ENCODE peak calls at places on chromosomes 3 and 15, in eight cellular contexts. One of them, this sample, is unnamed. For H3K27me3 and H3K4me1, the result is how much of the 10 kb centered on the place peaks cover.

GRCh38 chr3:130658666-130659065 is 88.0 kb downstream of the PIK3R4 start:
- DNase-seq in lower lobe of right lung: no peak
- DNase-seq in fibroblast of lung: peak
- DNase-seq in psoas muscle: no peak
- DNase-seq in BE2C: peak
- DNase-seq in IMR-90: peak
- DNase-seq in left lung: no peak
- DNase-seq in HCT116: no peak
- DNase-seq in this sample: no peak

GRCh38 chr15:57363661-57364060 is 12.6 kb upstream of the CGNL1 start:
- DNase-seq in lower lobe of right lung: no peak
- DNase-seq in fibroblast of lung: no peak
- DNase-seq in psoas muscle: no peak
- DNase-seq in BE2C: no peak
- DNase-seq in IMR-90: no peak
- DNase-seq in left lung: no peak
- DNase-seq in HCT116: no peak
- DNase-seq in this sample: no peak

GRCh38 chr3:172171396-172172075 is 132.2 kb downstream of the FNDC3B start:
- DNase-seq in lower lobe of right lung: no peak
- DNase-seq in fibroblast of lung: no peak
- DNase-seq in psoas muscle: no peak
- DNase-seq in BE2C: no peak
- DNase-seq in IMR-90: no peak
- DNase-seq in left lung: no peak
- DNase-seq in HCT116: no peak
- DNase-seq in this sample: no peak

GRCh38 chr3:158453865-158454264 is 117.1 kb upstream of the MLF1 start:
- DNase-seq in lower lobe of right lung: no peak
- DNase-seq in fibroblast of lung: no peak
- DNase-seq in psoas muscle: no peak
- DNase-seq in BE2C: no peak
- DNase-seq in IMR-90: no peak
- DNase-seq in left lung: no peak
- DNase-seq in HCT116: no peak
- DNase-seq in this sample: no peak

GRCh38 chr3:9932535-9932842 is 1.1 kb upstream of the CRELD1 start:
- DNase-seq in lower lobe of right lung: no peak
- DNase-seq in fibroblast of lung: no peak
- DNase-seq in psoas muscle: no peak
- DNase-seq in BE2C: no peak
- DNase-seq in IMR-90: no peak
- DNase-seq in left lung: no peak
- DNase-seq in HCT116: no peak
- DNase-seq in this sample: no peak

GRCh38 chr3:78969483-78969882 is 798.3 kb downstream of the ROBO1 start:
- DNase-seq in lower lobe of right lung: no peak
- DNase-seq in fibroblast of lung: peak
- DNase-seq in psoas muscle: no peak
- DNase-seq in BE2C: peak
- DNase-seq in IMR-90: peak
- DNase-seq in left lung: no peak
- DNase-seq in HCT116: no peak
- DNase-seq in this sample: peak

GRCh38 chr3:66615643-66616301 is 115.0 kb upstream of the LRIG1 start:
- DNase-seq in lower lobe of right lung: no peak
- DNase-seq in fibroblast of lung: peak
- DNase-seq in psoas muscle: no peak
- DNase-seq in BE2C: no peak
- DNase-seq in IMR-90: peak
- DNase-seq in left lung: no peak
- DNase-seq in HCT116: no peak
- DNase-seq in this sample: no peak

GRCh38 chr3:27195059-27195458 is 174.1 kb downstream of the NEK10 start:
- DNase-seq in lower lobe of right lung: no peak
- DNase-seq in fibroblast of lung: peak
- DNase-seq in psoas muscle: no peak
- DNase-seq in BE2C: no peak
- DNase-seq in IMR-90: peak
- DNase-seq in left lung: no peak
- DNase-seq in HCT116: no peak
- DNase-seq in this sample: no peak

GRCh38 chr3:133644768-133645167 is 17.0 kb downstream of the TOPBP1 start:
- DNase-seq in lower lobe of right lung: no peak
- DNase-seq in fibroblast of lung: peak
- DNase-seq in psoas muscle: no peak
- DNase-seq in BE2C: no peak
- DNase-seq in IMR-90: peak
- DNase-seq in left lung: no peak
- DNase-seq in HCT116: no peak
- DNase-seq in this sample: no peak

GRCh38 chr3:64129581-64129980 is 95.7 kb downstream of the PRICKLE2 start:
- DNase-seq in lower lobe of right lung: no peak
- DNase-seq in fibroblast of lung: no peak
- DNase-seq in psoas muscle: no peak
- DNase-seq in BE2C: no peak
- DNase-seq in IMR-90: no peak
- DNase-seq in left lung: no peak
- DNase-seq in HCT116: no peak
- DNase-seq in this sample: no peak

GRCh38 chr3:73056365-73057150 is 4.9 kb upstream of the EBLN2 start:
- DNase-seq in lower lobe of right lung: no peak
- DNase-seq in fibroblast of lung: peak
- DNase-seq in psoas muscle: no peak
- DNase-seq in BE2C: no peak
- DNase-seq in IMR-90: peak
- DNase-seq in left lung: no peak
- DNase-seq in HCT116: peak
- DNase-seq in this sample: no peak

GRCh38 chr15:38320181-38320580 is 67.5 kb downstream of the SPRED1 start:
- DNase-seq in lower lobe of right lung: no peak
- DNase-seq in fibroblast of lung: peak
- DNase-seq in psoas muscle: no peak
- DNase-seq in BE2C: no peak
- DNase-seq in IMR-90: peak
- DNase-seq in left lung: no peak
- DNase-seq in HCT116: no peak
- DNase-seq in this sample: no peak

GRCh38 chr15:48645558-48646330 is at the start of gene FBN1:
- DNase-seq in lower lobe of right lung: peak
- DNase-seq in fibroblast of lung: peak
- DNase-seq in psoas muscle: peak
- DNase-seq in BE2C: peak
- DNase-seq in IMR-90: peak
- DNase-seq in left lung: peak
- DNase-seq in HCT116: no peak
- DNase-seq in this sample: peak

GRCh38 chr3:120908803-120909601 is 997 bp downstream of the STXBP5L start:
- DNase-seq in lower lobe of right lung: no peak
- DNase-seq in fibroblast of lung: no peak
- DNase-seq in psoas muscle: peak
- DNase-seq in BE2C: no peak
- DNase-seq in IMR-90: no peak
- DNase-seq in left lung: no peak
- DNase-seq in HCT116: no peak
- DNase-seq in this sample: no peak

DNA sequence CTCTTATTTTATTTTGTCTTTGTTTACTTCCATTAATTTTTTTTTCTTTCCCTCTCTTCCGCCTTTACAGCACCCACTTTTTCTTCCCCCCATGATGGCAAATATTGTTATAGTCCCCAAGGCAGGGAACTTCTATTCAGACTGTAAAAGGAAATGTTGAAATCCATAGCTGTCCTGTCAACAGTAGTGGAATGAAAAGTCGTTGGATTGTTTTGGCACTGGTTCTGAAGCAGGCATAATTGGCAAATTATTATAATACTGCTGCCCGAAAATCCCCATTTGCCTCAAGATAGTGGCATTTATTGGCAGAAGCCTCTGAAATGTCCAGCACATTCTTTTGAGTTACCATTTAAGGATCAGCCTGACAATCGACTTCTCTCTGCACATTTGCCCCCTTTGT is 150.6 kb downstream of the TPRG1 start:
- DNase-seq in lower lobe of right lung: no peak
- DNase-seq in fibroblast of lung: no peak
- DNase-seq in psoas muscle: no peak
- DNase-seq in BE2C: no peak
- DNase-seq in IMR-90: no peak
- DNase-seq in left lung: no peak
- DNase-seq in HCT116: no peak
- DNase-seq in this sample: no peak
- H3K4me3 ChIP-seq in lower lobe of right lung: no peak
- H3K4me3 ChIP-seq in fibroblast of lung: no peak
- H3K4me3 ChIP-seq in psoas muscle: no peak
- H3K4me3 ChIP-seq in BE2C: no peak
- H3K4me3 ChIP-seq in IMR-90: no peak
- H3K4me3 ChIP-seq in left lung: no peak
- H3K4me3 ChIP-seq in HCT116: no peak
- H3K4me3 ChIP-seq in this sample: no peak

GRCh38 chr3:62371735-62372591 is 1.4 kb downstream of the FEZF2 start:
- DNase-seq in lower lobe of right lung: no peak
- DNase-seq in fibroblast of lung: no peak
- DNase-seq in psoas muscle: peak
- DNase-seq in BE2C: peak
- DNase-seq in IMR-90: no peak
- DNase-seq in left lung: peak
- DNase-seq in HCT116: no peak
- DNase-seq in this sample: no peak
- H3K27me3 ChIP-seq in lower lobe of right lung: half or more
- H3K27me3 ChIP-seq in fibroblast of lung: half or more
- H3K27me3 ChIP-seq in psoas muscle: half or more
- H3K27me3 ChIP-seq in BE2C: half or more
- H3K27me3 ChIP-seq in IMR-90: half or more
- H3K27me3 ChIP-seq in left lung: half or more
- H3K27me3 ChIP-seq in HCT116: under half
- H3K27me3 ChIP-seq in this sample: half or more

DNA sequence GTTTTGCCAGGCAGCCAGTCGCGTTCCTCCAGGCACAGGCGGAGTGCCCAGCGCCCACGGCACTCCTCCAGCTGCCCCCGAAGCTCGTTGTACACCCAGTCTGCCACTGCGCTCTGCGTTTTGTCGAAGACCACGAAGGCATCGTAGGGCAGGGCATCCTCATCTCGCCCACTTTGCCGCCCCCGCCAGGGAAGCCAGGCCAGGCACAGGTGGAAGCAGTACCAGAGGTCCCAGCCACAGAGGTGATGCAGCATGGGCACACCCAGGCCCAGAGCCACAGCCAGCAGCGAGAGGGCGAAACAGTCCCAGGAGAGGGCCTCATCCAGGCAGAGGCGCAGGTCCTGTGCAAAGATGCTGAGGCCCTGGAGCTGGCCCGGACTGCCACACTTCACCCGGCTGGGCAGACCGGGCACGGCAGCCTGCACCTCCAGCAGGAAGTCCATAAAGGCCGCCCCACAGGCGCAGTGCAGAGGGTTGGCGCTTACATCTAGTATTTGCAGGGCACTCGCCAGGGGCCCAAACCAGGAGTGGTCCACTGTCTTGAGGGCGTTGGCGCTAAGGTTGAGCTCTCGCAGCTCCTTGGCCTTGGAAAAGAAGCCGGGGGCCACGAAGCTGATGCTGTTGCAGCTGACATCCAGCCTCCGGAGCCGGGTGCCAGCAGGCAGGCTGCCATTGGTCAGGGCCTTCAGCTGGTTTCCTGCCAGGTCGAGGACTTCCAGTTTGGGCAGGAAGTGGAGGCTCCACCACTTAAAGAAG is 3.7 kb downstream of the TLR9 start:
- DNase-seq in lower lobe of right lung: no peak
- DNase-seq in fibroblast of lung: no peak
- DNase-seq in psoas muscle: no peak
- DNase-seq in BE2C: no peak
- DNase-seq in IMR-90: no peak
- DNase-seq in left lung: peak
- DNase-seq in HCT116: no peak
- DNase-seq in this sample: peak
- H3K4me1 ChIP-seq in lower lobe of right lung: under half
- H3K4me1 ChIP-seq in fibroblast of lung: under half
- H3K4me1 ChIP-seq in psoas muscle: under half
- H3K4me1 ChIP-seq in BE2C: under half
- H3K4me1 ChIP-seq in IMR-90: under half
- H3K4me1 ChIP-seq in left lung: half or more
- H3K4me1 ChIP-seq in HCT116: under half
- H3K4me1 ChIP-seq in this sample: under half

GRCh38 chr3:197458906-197459470 is 96.8 kb downstream of the BDH1 start:
- DNase-seq in lower lobe of right lung: no peak
- DNase-seq in fibroblast of lung: no peak
- DNase-seq in psoas muscle: no peak
- DNase-seq in BE2C: no peak
- DNase-seq in IMR-90: no peak
- DNase-seq in left lung: no peak
- DNase-seq in HCT116: no peak
- DNase-seq in this sample: no peak

GRCh38 chr3:197454014-197454413 is 101.8 kb downstream of the BDH1 start:
- DNase-seq in lower lobe of right lung: no peak
- DNase-seq in fibroblast of lung: peak
- DNase-seq in psoas muscle: no peak
- DNase-seq in BE2C: peak
- DNase-seq in IMR-90: no peak
- DNase-seq in left lung: no peak
- DNase-seq in HCT116: peak
- DNase-seq in this sample: no peak

GRCh38 chr3:197460002-197460401 is 95.8 kb downstream of the BDH1 start:
- DNase-seq in lower lobe of right lung: no peak
- DNase-seq in fibroblast of lung: no peak
- DNase-seq in psoas muscle: no peak
- DNase-seq in BE2C: no peak
- DNase-seq in IMR-90: no peak
- DNase-seq in left lung: no peak
- DNase-seq in HCT116: no peak
- DNase-seq in this sample: no peak

GRCh38 chr3:197458179-197458707 is 97.5 kb downstream of the BDH1 start:
- DNase-seq in lower lobe of right lung: peak
- DNase-seq in fibroblast of lung: no peak
- DNase-seq in psoas muscle: no peak
- DNase-seq in BE2C: no peak
- DNase-seq in IMR-90: peak
- DNase-seq in left lung: no peak
- DNase-seq in HCT116: no peak
- DNase-seq in this sample: no peak

DNA sequence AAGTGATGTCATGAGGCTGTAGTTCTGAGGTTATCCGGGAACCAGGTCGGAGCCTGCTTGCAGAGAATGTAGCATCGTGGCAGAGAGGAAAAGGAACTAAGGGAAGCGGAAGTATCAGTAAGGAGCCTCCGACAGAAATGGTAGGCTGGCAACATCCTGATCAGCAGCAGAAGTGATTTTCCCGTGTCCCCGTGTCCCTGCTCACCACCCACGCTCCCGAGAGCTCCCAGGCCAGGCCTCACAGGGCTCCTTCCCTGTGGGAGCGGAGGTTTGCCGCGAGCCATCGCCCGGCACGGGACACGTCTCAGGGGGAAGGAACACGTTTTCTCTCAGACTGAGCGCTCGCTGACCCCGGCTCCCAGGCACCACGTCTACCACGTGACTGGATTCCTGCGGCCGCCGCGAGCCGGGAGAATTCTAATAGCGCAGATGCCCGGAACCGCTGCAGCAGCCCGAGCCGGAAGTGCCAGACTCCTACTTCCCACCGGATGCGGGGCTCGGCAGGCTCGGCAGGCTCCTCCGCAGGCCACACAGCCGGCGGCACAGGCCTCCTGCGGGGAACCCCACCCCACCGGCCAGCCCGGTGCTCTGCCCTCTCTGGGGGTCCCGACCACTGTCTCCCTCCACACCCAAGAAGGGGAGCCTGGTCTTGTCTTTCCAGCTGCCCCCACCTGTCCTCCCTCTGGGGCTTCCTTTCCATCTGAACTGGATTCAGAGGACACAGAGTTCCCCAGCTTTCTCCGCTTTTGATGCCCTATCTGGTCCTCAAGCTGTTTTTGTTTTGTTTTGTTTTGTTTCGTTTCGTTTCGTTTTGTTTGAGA is 99.3 kb downstream of the BDH1 start:
- DNase-seq in lower lobe of right lung: peak
- DNase-seq in fibroblast of lung: peak
- DNase-seq in psoas muscle: peak
- DNase-seq in BE2C: peak
- DNase-seq in IMR-90: peak
- DNase-seq in left lung: peak
- DNase-seq in HCT116: peak
- DNase-seq in this sample: peak
- H3K4me3 ChIP-seq in lower lobe of right lung: peak
- H3K4me3 ChIP-seq in fibroblast of lung: peak
- H3K4me3 ChIP-seq in psoas muscle: peak
- H3K4me3 ChIP-seq in BE2C: peak
- H3K4me3 ChIP-seq in IMR-90: peak
- H3K4me3 ChIP-seq in left lung: peak
- H3K4me3 ChIP-seq in HCT116: peak
- H3K4me3 ChIP-seq in this sample: peak